ENCODE peak calls at places on chromosome 5, in four cellular contexts. K is NCI-H2171 treated with DMSO at 0.1 percent for 48 hours, I is erythroblast, W is HT-29. U is an unnamed sample.
A peak's percentile ranks its signal among the peaks of the same experiment; 100 is the strongest.

GRCh38 chr5:88683506-88684135 is 199.4 kb downstream of the MEF2C start:
- DNase-seq in K (peak; percentile 94), I (peak; percentile 25), W (no peak), U (no peak)

GRCh38 chr5:67530609-67531255 is 334.1 kb upstream of the CD180 start:
- DNase-seq in K (peak; percentile 76), I (no peak), W (no peak), U (no peak)

GRCh38 chr5:101390317-101390908 is 487.3 kb upstream of the ST8SIA4 start:
- DNase-seq in K (peak; percentile 2), I (peak; percentile 62), W (peak; percentile 70), U (peak; percentile 6)

GRCh38 chr5:76681287-76681686 is 34.6 kb upstream of the F2R start:
- DNase-seq in K (no peak), I (no peak), W (no peak), U (no peak)

GRCh38 chr5:180823346-180823745 is 20.7 kb upstream of the MGAT1 start:
- DNase-seq in K (no peak), I (no peak), W (no peak), U (no peak)

GRCh38 chr5:151034422-151035379 is 14.3 kb downstream of the GPX3 start:
- DNase-seq in K (no peak), I (no peak), W (no peak), U (no peak)

GRCh38 chr5:114018178-114018577 is 343.7 kb upstream of the KCNN2 start:
- DNase-seq in K (no peak), I (no peak), W (peak; percentile 27), U (no peak)

GRCh38 chr5:178553517-178553916 is 36.7 kb downstream of the COL23A1 start:
- DNase-seq in K (no peak), I (no peak), W (no peak), U (no peak)

GRCh38 chr5:135859656-135860055 is 25.2 kb downstream of the SLC25A48 start:
- DNase-seq in K (no peak), I (no peak), W (no peak), U (no peak)

GRCh38 chr5:144794922-144795321 is 624.2 kb downstream of the KCTD16 start:
- DNase-seq in K (no peak), I (no peak), W (no peak), U (no peak)

GRCh38 chr5:132662925-132663770 is 5.2 kb downstream of the IL13 start:
- DNase-seq in K (no peak), I (peak; percentile 68), W (peak; percentile 24), U (peak; percentile 59)

GRCh38 chr5:145944328-145944727 is 8.0 kb downstream of the SH3RF2 start:
- DNase-seq in K (no peak), I (no peak), W (no peak), U (no peak)

GRCh38 chr5:142785211-142785610 is 15.0 kb downstream of the ARHGAP26 start:
- DNase-seq in K (no peak), I (no peak), W (no peak), U (no peak)

GRCh38 chr5:55104966-55105701 is 2.7 kb downstream of the GZMA start:
- DNase-seq in K (no peak), I (no peak), W (no peak), U (no peak)

GRCh38 chr5:39211773-39212172 is 7.6 kb downstream of the FYB1 start:
- DNase-seq in K (no peak), I (no peak), W (no peak), U (no peak)

GRCh38 chr5:157312492-157312891 is 46.6 kb downstream of the CYFIP2 start:
- DNase-seq in K (no peak), I (peak; percentile 69), W (peak; percentile 66), U (peak; percentile 82)

GRCh38 chr5:34789021-34789531 is 49.9 kb upstream of the TTC23L start:
- DNase-seq in K (no peak), I (peak; percentile 9), W (no peak), U (no peak)

GRCh38 chr5:108193021-108193795 is 188.7 kb downstream of the FBXL17 start:
- DNase-seq in K (no peak), I (no peak), W (no peak), U (peak; percentile 36)

U was measured in AG08396.